ENCODE peak calls at places on chromosomes 13 and 19, in seven cellular contexts. X is fibroblast of lung, W is brain microvascular endothelial cell, I is breast epithelium, H is fibroblast of mammary gland, T is colonic mucosa, M is mesothelial cell of epicardium. B is an unnamed sample.

GRCh38 chr19:28878862-28879566 is 333.9 kb downstream of the UQCRFS1 start:
- DNase-seq in H (peak), M (peak), X (peak), T (peak), W (peak), I (peak), B (peak)

GRCh38 chr19:5838437-5839311 is 828 bp downstream of the FUT6 start:
- DNase-seq in W (no peak), X (no peak), T (peak), M (no peak), H (no peak), I (no peak), B (no peak)

GRCh38 chr13:45695198-45695730 is 6.9 kb upstream of the CBY2 start:
- DNase-seq in X (no peak), M (no peak), H (peak), W (no peak), T (no peak), I (no peak), B (no peak)

GRCh38 chr19:19447536-19448237 is 42.2 kb downstream of the GATAD2A start:
- DNase-seq in H (peak), T (no peak), M (no peak), W (no peak), I (no peak), X (no peak), B (no peak)

GRCh38 chr19:32407004-32407992 is 1.7 kb downstream of the DPY19L3 start:
- DNase-seq in H (peak), M (no peak), I (no peak), W (peak), T (no peak), X (peak), B (no peak)

GRCh38 chr19:48668332-48668731 is 4.5 kb downstream of the NTN5 start:
- DNase-seq in X (no peak), W (no peak), H (no peak), T (no peak), I (no peak), M (no peak), B (no peak)

GRCh38 chr13:91185294-91185863 is 162.1 kb upstream of the MIR17HG start:
- DNase-seq in I (no peak), T (no peak), W (peak), H (peak), M (no peak), X (peak), B (no peak)

GRCh38 chr19:10580979-10581631 is 6.0 kb downstream of the AP1M2 start:
- DNase-seq in T (peak), W (peak), I (peak), H (peak), M (peak), X (peak), B (peak)

GRCh38 chr19:40147338-40147692 is 43.9 kb upstream of the MAP3K10 start:
- DNase-seq in H (no peak), I (no peak), M (no peak), T (no peak), X (no peak), W (no peak), B (no peak)

GRCh38 chr19:2543463-2544442 is 67.8 kb downstream of the GADD45B start:
- DNase-seq in I (peak), X (peak), W (peak), H (peak), T (peak), M (peak), B (peak)

GRCh38 chr19:2544576-2545415 is 68.9 kb downstream of the GADD45B start:
- DNase-seq in M (no peak), H (no peak), W (no peak), T (no peak), X (no peak), I (no peak), B (no peak)

GRCh38 chr19:2540251-2540645 is 64.3 kb downstream of the GADD45B start:
- DNase-seq in T (no peak), H (no peak), I (no peak), M (no peak), W (no peak), X (no peak), B (no peak)

GRCh38 chr19:2540646-2541454 is 64.9 kb downstream of the GADD45B start:
- DNase-seq in T (peak), M (peak), X (peak), W (peak), H (peak), I (peak), B (peak)

GRCh38 chr19:2542341-2543069 is 66.6 kb downstream of the GADD45B start:
- DNase-seq in M (no peak), H (peak), I (no peak), W (peak), X (peak), T (no peak), B (no peak)
- TF ChIP-seq CTCF in M (no peak), H (no peak), I (no peak), W (no peak), X (no peak), T (no peak), B (no peak)

GRCh38 chr13:70339738-70340137 is 231.5 kb upstream of the KLHL1 start:
- DNase-seq in M (no peak), H (no peak), W (peak), X (no peak), T (peak), I (no peak), B (no peak)
- TF ChIP-seq CTCF in M (peak), H (no peak), W (peak), X (no peak), T (peak), I (no peak), B (no peak)

GRCh38 chr13:26878465-26878864 is 117.9 kb upstream of the GPR12 start:
- DNase-seq in I (no peak), W (no peak), H (no peak), T (no peak), X (no peak), M (no peak), B (no peak)

GRCh38 chr13:26872444-26873173 is 112.0 kb upstream of the GPR12 start:
- DNase-seq in M (peak), T (peak), W (peak), H (peak), X (peak), I (no peak), B (peak)

GRCh38 chr13:26867451-26868067 is 107.0 kb upstream of the GPR12 start:
- DNase-seq in I (no peak), T (peak), M (no peak), W (peak), H (peak), X (peak), B (no peak)

GRCh38 chr13:26873174-26873698 is 112.7 kb upstream of the GPR12 start:
- DNase-seq in I (no peak), M (no peak), T (no peak), H (no peak), W (no peak), X (no peak), B (no peak)
- TF ChIP-seq CTCF in I (no peak), M (no peak), T (no peak), H (no peak), W (no peak), X (no peak), B (no peak)

DNA sequence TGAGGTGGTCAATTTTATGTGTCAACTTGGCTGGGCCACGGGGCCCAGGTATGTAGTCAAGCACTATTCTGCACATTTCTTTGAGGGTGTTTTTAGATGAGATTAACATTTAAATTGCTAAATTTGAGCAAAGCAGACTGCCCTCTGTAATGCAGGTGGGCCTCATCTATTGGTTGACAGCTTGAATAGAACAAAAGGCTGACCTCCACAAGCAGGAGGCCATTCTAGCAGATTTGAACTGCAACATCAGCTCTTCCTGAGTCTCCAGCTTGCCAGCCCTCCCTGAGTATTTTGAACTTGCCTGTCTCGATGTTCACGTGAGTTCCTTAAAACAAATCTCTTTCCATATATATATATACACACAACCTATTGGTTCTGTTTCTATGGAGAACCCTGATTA is 134.8 kb downstream of the DCLK1 start:
- DNase-seq in H (no peak), X (no peak), W (no peak), I (no peak), T (no peak), M (no peak), B (no peak)
- TF ChIP-seq CTCF in H (no peak), X (no peak), W (no peak), I (no peak), T (no peak), M (no peak), B (no peak)

DNA sequence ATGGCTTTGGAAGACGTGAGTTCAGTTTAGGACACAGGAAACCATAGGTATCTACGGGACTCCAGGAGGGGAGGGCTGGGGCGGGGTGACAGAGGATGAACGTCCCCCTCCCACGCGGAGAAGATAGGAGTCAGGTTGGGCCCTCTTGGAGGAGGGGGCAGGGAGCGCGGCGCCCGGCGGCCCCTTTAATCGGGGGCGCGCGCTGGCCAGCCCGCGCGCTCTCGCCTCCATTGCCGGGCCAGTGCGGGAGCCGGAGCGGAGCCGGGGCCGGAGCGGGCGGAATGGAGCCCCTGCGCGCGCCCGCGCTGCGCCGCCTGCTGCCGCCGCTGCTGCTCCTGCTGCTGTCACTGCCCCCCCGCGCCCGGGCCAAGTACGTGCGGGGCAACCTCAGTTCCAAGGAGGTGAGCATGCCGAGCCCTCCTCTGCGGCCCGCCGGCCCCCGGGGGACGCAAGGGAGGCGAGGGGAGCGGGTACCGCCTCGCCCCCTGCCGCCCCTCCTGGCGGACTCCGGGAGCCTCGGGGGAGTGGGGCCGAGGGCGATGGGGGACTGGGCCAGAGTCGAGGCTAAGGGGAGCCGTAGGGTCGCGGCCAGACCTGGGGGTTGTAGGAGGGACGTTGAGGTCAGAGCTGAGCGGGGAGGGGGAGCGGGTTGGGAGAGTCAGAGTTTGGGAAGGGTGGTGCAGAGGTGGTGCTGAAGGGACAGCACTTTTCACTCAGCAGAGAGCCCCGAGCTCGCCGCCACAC is at the start of gene TMEM145:
- DNase-seq in M (no peak), X (peak), W (no peak), H (peak), T (no peak), I (no peak), B (no peak)
- TF ChIP-seq CTCF in M (no peak), X (no peak), W (peak), H (no peak), T (no peak), I (peak), B (no peak)

GRCh38 chr19:12137541-12137940 is 2.6 kb downstream of the ZNF20 start:
- DNase-seq in T (no peak), M (no peak), H (peak), W (no peak), X (no peak), I (no peak), B (no peak)
- TF ChIP-seq CTCF in T (no peak), M (no peak), H (peak), W (peak), X (no peak), I (no peak), B (peak)

GRCh38 chr13:101149735-101150380 is 266.4 kb downstream of the NALCN start:
- DNase-seq in H (peak), I (no peak), X (peak), M (no peak), W (peak), T (no peak), B (no peak)
- TF ChIP-seq CTCF in H (peak), I (no peak), X (peak), M (no peak), W (peak), T (no peak), B (no peak)

GRCh38 chr19:9435279-9436268 is at the start of gene ZNF266:
- DNase-seq in I (peak), H (peak), X (peak), M (peak), T (peak), W (peak), B (peak)

GRCh38 chr19:9430444-9430843 is 4.9 kb downstream of the ZNF266 start:
- DNase-seq in X (no peak), T (no peak), M (no peak), I (no peak), W (no peak), H (no peak), B (no peak)

GRCh38 chr19:9427941-9428340 is 7.4 kb downstream of the ZNF266 start:
- DNase-seq in I (no peak), H (no peak), T (no peak), X (no peak), M (no peak), W (no peak), B (no peak)

GRCh38 chr19:9436358-9436757 is 985 bp upstream of the ZNF266 start:
- DNase-seq in M (no peak), T (no peak), W (no peak), H (no peak), I (no peak), X (no peak), B (no peak)

DNA sequence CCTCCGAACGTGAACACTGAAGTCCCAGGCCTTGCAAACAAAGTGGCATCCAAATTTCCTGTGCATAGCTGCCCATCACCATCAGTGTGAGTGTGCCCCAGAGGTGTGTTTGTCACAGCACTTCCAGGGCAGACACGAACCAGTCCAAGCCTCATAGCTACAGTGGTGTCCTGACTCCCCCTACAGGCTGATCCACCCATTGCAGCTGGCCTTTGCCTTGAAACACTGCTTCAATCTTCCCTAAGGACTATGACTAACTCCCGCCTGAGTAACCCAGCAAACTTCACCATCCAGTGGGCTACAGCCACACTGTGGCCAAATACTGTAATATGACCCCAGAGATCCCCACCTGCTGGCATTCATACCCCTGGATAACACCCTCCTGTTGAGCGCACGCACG is 3.9 kb downstream of the ZNF266 start:
- DNase-seq in I (no peak), X (peak), M (no peak), W (peak), T (peak), H (peak), B (peak)
- TF ChIP-seq CTCF in I (no peak), X (peak), M (peak), W (peak), T (peak), H (peak), B (peak)

DNA sequence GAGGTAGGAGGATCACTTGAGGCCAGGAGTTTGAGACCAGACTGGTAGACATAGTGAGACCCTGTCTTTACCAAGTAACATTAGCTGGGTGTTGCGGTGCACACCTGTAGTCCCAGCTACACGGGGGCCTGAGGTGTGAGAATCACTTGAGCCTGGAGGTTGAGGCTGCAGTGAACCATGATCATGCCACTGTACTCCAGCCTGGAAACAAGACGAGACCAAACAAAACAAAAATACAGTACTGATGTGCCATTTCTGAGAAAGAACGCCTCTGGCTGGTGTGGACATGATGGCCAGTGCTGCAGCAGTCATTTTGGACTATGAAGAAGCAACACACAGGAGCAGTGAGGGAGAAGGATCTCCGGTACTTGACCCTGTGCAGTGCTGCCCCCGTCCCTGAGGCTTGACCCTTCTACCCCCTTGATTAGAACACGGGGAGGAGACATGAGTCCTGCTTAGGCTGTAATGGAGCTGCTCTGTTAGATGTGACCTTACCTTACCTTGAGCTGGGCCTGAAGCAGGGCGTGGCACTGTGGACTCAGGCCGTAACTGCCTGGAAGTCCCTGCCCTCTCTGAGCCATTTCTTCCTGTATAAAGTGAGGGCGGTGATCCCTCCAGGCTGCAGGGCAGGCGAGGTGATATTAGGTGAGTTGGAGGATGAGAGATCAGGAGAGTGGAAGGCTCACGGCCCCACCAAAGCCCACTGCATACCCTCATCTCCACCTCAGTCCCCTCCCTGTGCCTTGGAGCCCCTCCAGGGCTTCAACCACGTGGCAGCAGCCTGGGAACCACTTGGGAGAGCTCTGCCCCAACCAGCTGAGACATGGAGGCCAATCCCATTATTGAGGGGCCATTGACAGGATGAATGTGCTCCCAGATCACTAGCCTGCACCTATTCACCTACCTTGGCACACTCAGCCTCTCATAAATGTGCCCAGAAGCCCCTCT is 5.9 kb downstream of the RPL18A start:
- DNase-seq in T (peak), W (no peak), H (no peak), X (no peak), I (no peak), M (no peak), B (no peak)
- TF ChIP-seq CTCF in T (no peak), W (no peak), H (no peak), X (no peak), I (no peak), M (no peak), B (no peak)

GRCh38 chr13:97407540-97407939 is 26.4 kb upstream of the RAP2A start:
- DNase-seq in M (no peak), T (no peak), H (no peak), I (no peak), X (no peak), W (no peak), B (no peak)
- TF ChIP-seq CTCF in M (no peak), T (no peak), H (no peak), I (no peak), X (no peak), W (no peak), B (no peak)

B was measured in heart right ventricle.